ENCODE peak calls at places on chromosomes 5 and 9, in nine cellular contexts. One of them, this sample, is unnamed.

GRCh38 chr5:101531031-101531430 is 627.9 kb upstream of the ST8SIA4 start:
- DNase-seq in fibroblast of gingiva: no peak
- DNase-seq in AG09309: no peak
- DNase-seq in HS-5: no peak
- DNase-seq in G401: no peak
- DNase-seq in cardiac muscle cell: no peak
- DNase-seq in epithelial cell of proximal tubule: no peak
- DNase-seq in NCI-H1105 treated with DMSO at 0.1 percent for 48 hours: no peak
- DNase-seq in endothelial cell: no peak
- DNase-seq in this sample: no peak

GRCh38 chr5:147466581-147466980 is 43.3 kb downstream of the DPYSL3 start:
- DNase-seq in cardiac muscle cell: no peak
- DNase-seq in NCI-H1105 treated with DMSO at 0.1 percent for 48 hours: no peak
- DNase-seq in G401: no peak
- DNase-seq in fibroblast of gingiva: no peak
- DNase-seq in endothelial cell: no peak
- DNase-seq in HS-5: no peak
- DNase-seq in epithelial cell of proximal tubule: no peak
- DNase-seq in AG09309: no peak
- DNase-seq in this sample: no peak

GRCh38 chr5:177537389-177538361 is 16.7 kb downstream of the FAM193B start:
- DNase-seq in AG09309: peak; percentile 83
- DNase-seq in epithelial cell of proximal tubule: no peak
- DNase-seq in NCI-H1105 treated with DMSO at 0.1 percent for 48 hours: no peak
- DNase-seq in HS-5: peak; percentile 86
- DNase-seq in endothelial cell: no peak
- DNase-seq in G401: no peak
- DNase-seq in cardiac muscle cell: peak; percentile 65
- DNase-seq in fibroblast of gingiva: peak; percentile 88
- DNase-seq in this sample: no peak

GRCh38 chr9:135230817-135231520 is 143.5 kb downstream of the OLFM1 start:
- DNase-seq in AG09309: no peak
- DNase-seq in endothelial cell: no peak
- DNase-seq in fibroblast of gingiva: no peak
- DNase-seq in epithelial cell of proximal tubule: no peak
- DNase-seq in NCI-H1105 treated with DMSO at 0.1 percent for 48 hours: no peak
- DNase-seq in cardiac muscle cell: no peak
- DNase-seq in HS-5: no peak
- DNase-seq in G401: no peak
- DNase-seq in this sample: no peak

GRCh38 chr5:123845356-123846100 is 333.6 kb downstream of the CSNK1G3 start:
- DNase-seq in endothelial cell: no peak
- DNase-seq in fibroblast of gingiva: no peak
- DNase-seq in HS-5: no peak
- DNase-seq in NCI-H1105 treated with DMSO at 0.1 percent for 48 hours: no peak
- DNase-seq in G401: no peak
- DNase-seq in AG09309: no peak
- DNase-seq in cardiac muscle cell: no peak
- DNase-seq in epithelial cell of proximal tubule: no peak
- DNase-seq in this sample: no peak

GRCh38 chr9:121564861-121565260 is 65.2 kb upstream of the GGTA1 start:
- DNase-seq in endothelial cell: no peak
- DNase-seq in fibroblast of gingiva: no peak
- DNase-seq in NCI-H1105 treated with DMSO at 0.1 percent for 48 hours: no peak
- DNase-seq in HS-5: no peak
- DNase-seq in epithelial cell of proximal tubule: no peak
- DNase-seq in cardiac muscle cell: no peak
- DNase-seq in G401: peak; percentile 64
- DNase-seq in AG09309: no peak
- DNase-seq in this sample: no peak

GRCh38 chr5:122906768-122907167 is 61.4 kb downstream of the SNX24 start:
- DNase-seq in HS-5: no peak
- DNase-seq in cardiac muscle cell: no peak
- DNase-seq in endothelial cell: no peak
- DNase-seq in G401: no peak
- DNase-seq in NCI-H1105 treated with DMSO at 0.1 percent for 48 hours: no peak
- DNase-seq in epithelial cell of proximal tubule: no peak
- DNase-seq in AG09309: no peak
- DNase-seq in fibroblast of gingiva: no peak
- DNase-seq in this sample: no peak

GRCh38 chr9:98099898-98100297 is 19.1 kb downstream of the TRIM14 start:
- DNase-seq in fibroblast of gingiva: no peak
- DNase-seq in cardiac muscle cell: no peak
- DNase-seq in NCI-H1105 treated with DMSO at 0.1 percent for 48 hours: peak; percentile 87
- DNase-seq in HS-5: no peak
- DNase-seq in epithelial cell of proximal tubule: no peak
- DNase-seq in endothelial cell: no peak
- DNase-seq in G401: no peak
- DNase-seq in AG09309: no peak
- DNase-seq in this sample: no peak

GRCh38 chr9:133759146-133759900 is 21.2 kb upstream of the SARDH start:
- DNase-seq in NCI-H1105 treated with DMSO at 0.1 percent for 48 hours: no peak
- DNase-seq in HS-5: no peak
- DNase-seq in epithelial cell of proximal tubule: no peak
- DNase-seq in G401: no peak
- DNase-seq in fibroblast of gingiva: no peak
- DNase-seq in AG09309: no peak
- DNase-seq in endothelial cell: no peak
- DNase-seq in cardiac muscle cell: peak; percentile 32
- DNase-seq in this sample: no peak

GRCh38 chr5:18105449-18105848 is 471.2 kb downstream of the TAF11L14 start:
- DNase-seq in epithelial cell of proximal tubule: no peak
- DNase-seq in HS-5: no peak
- DNase-seq in AG09309: no peak
- DNase-seq in fibroblast of gingiva: no peak
- DNase-seq in G401: no peak
- DNase-seq in cardiac muscle cell: no peak
- DNase-seq in endothelial cell: no peak
- DNase-seq in NCI-H1105 treated with DMSO at 0.1 percent for 48 hours: no peak
- DNase-seq in this sample: no peak

GRCh38 chr9:14222149-14222835 is 91.6 kb downstream of the NFIB start:
- DNase-seq in G401: no peak
- DNase-seq in NCI-H1105 treated with DMSO at 0.1 percent for 48 hours: no peak
- DNase-seq in HS-5: no peak
- DNase-seq in endothelial cell: no peak
- DNase-seq in cardiac muscle cell: no peak
- DNase-seq in AG09309: no peak
- DNase-seq in fibroblast of gingiva: no peak
- DNase-seq in epithelial cell of proximal tubule: no peak
- DNase-seq in this sample: no peak

GRCh38 chr9:16192403-16193017 is 639.7 kb downstream of the CCDC171 start:
- DNase-seq in AG09309: no peak
- DNase-seq in fibroblast of gingiva: peak; percentile 25
- DNase-seq in endothelial cell: no peak
- DNase-seq in HS-5: no peak
- DNase-seq in NCI-H1105 treated with DMSO at 0.1 percent for 48 hours: no peak
- DNase-seq in G401: no peak
- DNase-seq in epithelial cell of proximal tubule: no peak
- DNase-seq in cardiac muscle cell: no peak
- DNase-seq in this sample: no peak

GRCh38 chr5:123966781-123967180 is 454.8 kb downstream of the CSNK1G3 start:
- DNase-seq in cardiac muscle cell: no peak
- DNase-seq in endothelial cell: no peak
- DNase-seq in G401: no peak
- DNase-seq in HS-5: no peak
- DNase-seq in AG09309: no peak
- DNase-seq in NCI-H1105 treated with DMSO at 0.1 percent for 48 hours: no peak
- DNase-seq in fibroblast of gingiva: no peak
- DNase-seq in epithelial cell of proximal tubule: no peak
- DNase-seq in this sample: no peak

GRCh38 chr5:14745753-14746152 is 81.2 kb downstream of the OTULIN start:
- DNase-seq in HS-5: no peak
- DNase-seq in fibroblast of gingiva: no peak
- DNase-seq in epithelial cell of proximal tubule: no peak
- DNase-seq in G401: no peak
- DNase-seq in AG09309: no peak
- DNase-seq in NCI-H1105 treated with DMSO at 0.1 percent for 48 hours: no peak
- DNase-seq in cardiac muscle cell: no peak
- DNase-seq in endothelial cell: no peak
- DNase-seq in this sample: no peak

GRCh38 chr5:119082691-119083090 is 11.8 kb downstream of the DMXL1 start:
- DNase-seq in AG09309: no peak
- DNase-seq in fibroblast of gingiva: no peak
- DNase-seq in epithelial cell of proximal tubule: no peak
- DNase-seq in cardiac muscle cell: no peak
- DNase-seq in G401: no peak
- DNase-seq in endothelial cell: no peak
- DNase-seq in HS-5: no peak
- DNase-seq in NCI-H1105 treated with DMSO at 0.1 percent for 48 hours: no peak
- DNase-seq in this sample: no peak

GRCh38 chr5:127367912-127368468 is 77.4 kb downstream of the MEGF10 start:
- DNase-seq in AG09309: no peak
- DNase-seq in HS-5: no peak
- DNase-seq in endothelial cell: no peak
- DNase-seq in fibroblast of gingiva: no peak
- DNase-seq in G401: no peak
- DNase-seq in epithelial cell of proximal tubule: no peak
- DNase-seq in NCI-H1105 treated with DMSO at 0.1 percent for 48 hours: no peak
- DNase-seq in cardiac muscle cell: no peak
- DNase-seq in this sample: no peak

GRCh38 chr5:17839848-17840247 is 205.6 kb downstream of the TAF11L14 start:
- DNase-seq in epithelial cell of proximal tubule: no peak
- DNase-seq in fibroblast of gingiva: peak; percentile 41
- DNase-seq in AG09309: no peak
- DNase-seq in G401: no peak
- DNase-seq in NCI-H1105 treated with DMSO at 0.1 percent for 48 hours: no peak
- DNase-seq in HS-5: no peak
- DNase-seq in cardiac muscle cell: no peak
- DNase-seq in endothelial cell: no peak
- DNase-seq in this sample: no peak

GRCh38 chr9:15509931-15510788 is 610 bp downstream of the PSIP1 start:
- DNase-seq in NCI-H1105 treated with DMSO at 0.1 percent for 48 hours: peak; percentile 80
- DNase-seq in HS-5: no peak
- DNase-seq in fibroblast of gingiva: peak; percentile 14
- DNase-seq in epithelial cell of proximal tubule: no peak
- DNase-seq in endothelial cell: peak; percentile 40
- DNase-seq in G401: peak; percentile 71
- DNase-seq in AG09309: no peak
- DNase-seq in cardiac muscle cell: peak; percentile 48
- DNase-seq in this sample: peak; percentile 25

GRCh38 chr5:17203329-17204132 is 13.9 kb upstream of the BASP1 start:
- DNase-seq in cardiac muscle cell: peak; percentile 73
- DNase-seq in fibroblast of gingiva: peak; percentile 79
- DNase-seq in endothelial cell: peak; percentile 14
- DNase-seq in epithelial cell of proximal tubule: no peak
- DNase-seq in NCI-H1105 treated with DMSO at 0.1 percent for 48 hours: peak; percentile 51
- DNase-seq in AG09309: no peak
- DNase-seq in HS-5: no peak
- DNase-seq in G401: peak; percentile 84
- DNase-seq in this sample: peak; percentile 78

GRCh38 chr9:94827584-94828304 is 101.2 kb downstream of the AOPEP start:
- DNase-seq in NCI-H1105 treated with DMSO at 0.1 percent for 48 hours: no peak
- DNase-seq in G401: peak; percentile 31
- DNase-seq in endothelial cell: no peak
- DNase-seq in AG09309: no peak
- DNase-seq in fibroblast of gingiva: peak; percentile 58
- DNase-seq in HS-5: no peak
- DNase-seq in epithelial cell of proximal tubule: no peak
- DNase-seq in cardiac muscle cell: no peak
- DNase-seq in this sample: no peak

GRCh38 chr5:97245371-97245770 is 62.3 kb upstream of the RIOK2 start:
- DNase-seq in epithelial cell of proximal tubule: no peak
- DNase-seq in G401: no peak
- DNase-seq in NCI-H1105 treated with DMSO at 0.1 percent for 48 hours: no peak
- DNase-seq in fibroblast of gingiva: no peak
- DNase-seq in HS-5: no peak
- DNase-seq in cardiac muscle cell: no peak
- DNase-seq in endothelial cell: no peak
- DNase-seq in AG09309: no peak
- DNase-seq in this sample: no peak

GRCh38 chr5:89315194-89315593 is 432.2 kb upstream of the MEF2C start:
- DNase-seq in AG09309: no peak
- DNase-seq in NCI-H1105 treated with DMSO at 0.1 percent for 48 hours: no peak
- DNase-seq in HS-5: no peak
- DNase-seq in epithelial cell of proximal tubule: no peak
- DNase-seq in endothelial cell: no peak
- DNase-seq in cardiac muscle cell: no peak
- DNase-seq in fibroblast of gingiva: no peak
- DNase-seq in G401: no peak
- DNase-seq in this sample: no peak

GRCh38 chr5:1509346-1510085 is 14.2 kb downstream of the LPCAT1 start:
- DNase-seq in epithelial cell of proximal tubule: no peak
- DNase-seq in cardiac muscle cell: no peak
- DNase-seq in HS-5: no peak
- DNase-seq in fibroblast of gingiva: no peak
- DNase-seq in NCI-H1105 treated with DMSO at 0.1 percent for 48 hours: no peak
- DNase-seq in G401: no peak
- DNase-seq in AG09309: no peak
- DNase-seq in endothelial cell: no peak
- DNase-seq in this sample: no peak

GRCh38 chr5:100902406-100903035 is 561 bp downstream of the ST8SIA4 start:
- DNase-seq in NCI-H1105 treated with DMSO at 0.1 percent for 48 hours: peak; percentile 0
- DNase-seq in endothelial cell: no peak
- DNase-seq in cardiac muscle cell: no peak
- DNase-seq in HS-5: peak; percentile 4
- DNase-seq in AG09309: no peak
- DNase-seq in epithelial cell of proximal tubule: no peak
- DNase-seq in G401: no peak
- DNase-seq in fibroblast of gingiva: no peak
- DNase-seq in this sample: peak; percentile 49

GRCh38 chr9:34490360-34490759 is 31.8 kb downstream of the DNAI1 start:
- DNase-seq in AG09309: no peak
- DNase-seq in cardiac muscle cell: no peak
- DNase-seq in epithelial cell of proximal tubule: no peak
- DNase-seq in G401: no peak
- DNase-seq in NCI-H1105 treated with DMSO at 0.1 percent for 48 hours: no peak
- DNase-seq in endothelial cell: no peak
- DNase-seq in HS-5: no peak
- DNase-seq in fibroblast of gingiva: no peak
- DNase-seq in this sample: no peak

GRCh38 chr9:99647617-99648016 is 174.1 kb upstream of the NR4A3 start:
- DNase-seq in HS-5: no peak
- DNase-seq in cardiac muscle cell: no peak
- DNase-seq in G401: no peak
- DNase-seq in fibroblast of gingiva: no peak
- DNase-seq in endothelial cell: no peak
- DNase-seq in epithelial cell of proximal tubule: no peak
- DNase-seq in AG09309: no peak
- DNase-seq in NCI-H1105 treated with DMSO at 0.1 percent for 48 hours: no peak
- DNase-seq in this sample: no peak

GRCh38 chr5:145697251-145698016 is 137.7 kb downstream of the PRELID2 start:
- DNase-seq in AG09309: no peak
- DNase-seq in HS-5: peak; percentile 16
- DNase-seq in epithelial cell of proximal tubule: no peak
- DNase-seq in cardiac muscle cell: peak; percentile 13
- DNase-seq in fibroblast of gingiva: peak; percentile 64
- DNase-seq in G401: no peak
- DNase-seq in NCI-H1105 treated with DMSO at 0.1 percent for 48 hours: no peak
- DNase-seq in endothelial cell: peak; percentile 29
- DNase-seq in this sample: no peak

GRCh38 chr9:69334310-69334709 is 9.3 kb downstream of the ENTREP1 start:
- DNase-seq in fibroblast of gingiva: no peak
- DNase-seq in AG09309: no peak
- DNase-seq in epithelial cell of proximal tubule: no peak
- DNase-seq in G401: no peak
- DNase-seq in HS-5: no peak
- DNase-seq in NCI-H1105 treated with DMSO at 0.1 percent for 48 hours: no peak
- DNase-seq in cardiac muscle cell: no peak
- DNase-seq in endothelial cell: no peak
- DNase-seq in this sample: no peak

GRCh38 chr5:35312281-35312680 is 82.0 kb upstream of the PRLR start:
- DNase-seq in NCI-H1105 treated with DMSO at 0.1 percent for 48 hours: no peak
- DNase-seq in endothelial cell: no peak
- DNase-seq in G401: no peak
- DNase-seq in cardiac muscle cell: no peak
- DNase-seq in epithelial cell of proximal tubule: no peak
- DNase-seq in AG09309: no peak
- DNase-seq in fibroblast of gingiva: no peak
- DNase-seq in HS-5: no peak
- DNase-seq in this sample: no peak

GRCh38 chr9:127561491-127562270 is 50.4 kb upstream of the STXBP1 start:
- DNase-seq in cardiac muscle cell: no peak
- DNase-seq in HS-5: peak; percentile 97
- DNase-seq in epithelial cell of proximal tubule: no peak
- DNase-seq in G401: no peak
- DNase-seq in fibroblast of gingiva: peak; percentile 99
- DNase-seq in NCI-H1105 treated with DMSO at 0.1 percent for 48 hours: no peak
- DNase-seq in endothelial cell: no peak
- DNase-seq in AG09309: peak; percentile 97
- DNase-seq in this sample: no peak

GRCh38 chr5:33848554-33848953 is 43.2 kb downstream of the ADAMTS12 start:
- DNase-seq in NCI-H1105 treated with DMSO at 0.1 percent for 48 hours: no peak
- DNase-seq in G401: no peak
- DNase-seq in fibroblast of gingiva: no peak
- DNase-seq in epithelial cell of proximal tubule: no peak
- DNase-seq in HS-5: no peak
- DNase-seq in endothelial cell: no peak
- DNase-seq in AG09309: no peak
- DNase-seq in cardiac muscle cell: no peak
- DNase-seq in this sample: no peak